ENCODE peak calls at places on chromosome 20, in five cellular contexts. S is stomach, C is endodermal cell, F is heart right ventricle, M is left lung. H is an unnamed sample. For H3K4me1, the result is how much of the 10 kb centered on the place peaks cover.

GRCh38 chr20:59145247-59145925 is 18.2 kb upstream of the ZNF831 start:
- DNase-seq in S (no peak), C (no peak), F (no peak), M (no peak), H (no peak)

GRCh38 chr20:14879020-14879697 is 541.7 kb upstream of the FLRT3 start:
- DNase-seq in S (no peak), C (no peak), F (no peak), M (no peak), H (no peak)

GRCh38 chr20:17873410-17874270 is 95.0 kb downstream of the SNX5 start:
- DNase-seq in S (peak), C (peak), F (peak), M (peak), H (peak)

GRCh38 chr20:15814360-15814759 is 758.9 kb downstream of the KIF16B start:
- DNase-seq in S (no peak), C (no peak), F (no peak), M (no peak), H (no peak)

GRCh38 chr20:34111057-34111711 is 859 bp downstream of the EIF2S2 start:
- DNase-seq in S (no peak), C (no peak), F (no peak), M (peak), H (peak)

GRCh38 chr20:15528386-15529111 is 1044.7 kb downstream of the KIF16B start:
- DNase-seq in S (no peak), C (no peak), F (no peak), M (no peak), H (no peak)

GRCh38 chr20:5652626-5653573 is 97.3 kb upstream of the SHLD1 start:
- DNase-seq in S (no peak), C (no peak), F (no peak), M (no peak), H (no peak)

GRCh38 chr20:43584448-43585138 is 6.1 kb upstream of the IFT52 start:
- DNase-seq in S (no peak), C (no peak), F (no peak), M (no peak), H (no peak)

GRCh38 chr20:5656136-5656535 is 94.1 kb upstream of the SHLD1 start:
- DNase-seq in S (no peak), C (no peak), F (no peak), M (no peak), H (no peak)

GRCh38 chr20:1809121-1809520 is 86.1 kb upstream of the SIRPA start:
- DNase-seq in S (no peak), C (no peak), F (no peak), M (no peak), H (no peak)

GRCh38 chr20:63848003-63848911 is 13.0 kb upstream of the ABHD16B start:
- DNase-seq in S (no peak), C (peak), F (peak), M (no peak), H (no peak)

GRCh38 chr20:10953437-10953836 is 279.6 kb upstream of the JAG1 start:
- DNase-seq in S (no peak), C (no peak), F (no peak), M (no peak), H (no peak)

GRCh38 chr20:4220756-4221155 is 205.4 kb upstream of the RNF24 start:
- DNase-seq in S (no peak), C (no peak), F (no peak), M (no peak), H (no peak)

GRCh38 chr20:25066386-25066785 is 8.4 kb upstream of the ACSS1 start:
- DNase-seq in S (peak), C (no peak), F (no peak), M (peak), H (no peak)

GRCh38 chr20:10271470-10272219 is 53.0 kb downstream of the SNAP25 start:
- DNase-seq in S (no peak), C (no peak), F (no peak), M (no peak), H (no peak)

GRCh38 chr20:58763076-58763475 is 70.5 kb downstream of the NPEPL1 start:
- DNase-seq in S (no peak), C (no peak), F (no peak), M (no peak), H (no peak)

GRCh38 chr20:43477193-43477592 is 19.5 kb downstream of the SRSF6 start:
- DNase-seq in S (no peak), C (peak), F (no peak), M (no peak), H (no peak)

GRCh38 chr20:4067600-4068261 is 52.4 kb upstream of the RNF24 start:
- DNase-seq in S (no peak), C (peak), F (no peak), M (no peak), H (no peak)

GRCh38 chr20:59355242-59355641 is 54.8 kb downstream of the EDN3 start:
- DNase-seq in S (no peak), C (no peak), F (no peak), M (no peak), H (no peak)

GRCh38 chr20:39190666-39191570 is 228.8 kb downstream of the DHX35 start:
- DNase-seq in S (no peak), C (no peak), F (no peak), M (no peak), H (no peak)

GRCh38 chr20:52779125-52779524 is 193.0 kb upstream of the TSHZ2 start:
- DNase-seq in S (no peak), C (no peak), F (no peak), M (no peak), H (no peak)

GRCh38 chr20:57435498-57436222 is 44.5 kb downstream of the RBM38 start:
- DNase-seq in S (peak), C (peak), F (peak), M (peak), H (peak)

GRCh38 chr20:58721951-58722371 is 29.4 kb downstream of the NPEPL1 start:
- DNase-seq in S (peak), C (no peak), F (no peak), M (peak), H (no peak)

GRCh38 chr20:59159091-59159821 is 4.4 kb upstream of the ZNF831 start:
- DNase-seq in S (no peak), C (peak), F (no peak), M (no peak), H (no peak)

GRCh38 chr20:20373046-20373706 is 5.3 kb downstream of the INSM1 start:
- DNase-seq in S (no peak), C (no peak), F (no peak), M (no peak), H (no peak)

GRCh38 chr20:60085551-60086132 is 127.4 kb downstream of the CDH26 start:
- DNase-seq in S (no peak), C (peak), F (no peak), M (no peak), H (no peak)

GRCh38 chr20:7744411-7744810 is 195.8 kb downstream of the HAO1 start:
- DNase-seq in S (no peak), C (no peak), F (no peak), M (no peak), H (no peak)

GRCh38 chr20:25247100-25247665 is 702 bp upstream of the PYGB start:
- DNase-seq in S (peak), C (peak), F (peak), M (peak), H (peak)

GRCh38 chr20:25081065-25081729 is 744 bp downstream of the VSX1 start:
- DNase-seq in S (peak), C (peak), F (no peak), M (no peak), H (no peak)

GRCh38 chr20:59078231-59078630 is 35.6 kb upstream of the PRELID3B start:
- DNase-seq in S (no peak), C (no peak), F (no peak), M (no peak), H (no peak)

GRCh38 chr20:3101737-3102574 is 17.4 kb upstream of the AVP start:
- DNase-seq in S (no peak), C (no peak), F (no peak), M (no peak), H (no peak)

GRCh38 chr20:23946206-23946605 is 42.4 kb downstream of the GGTLC1 start:
- DNase-seq in S (no peak), C (no peak), F (no peak), M (no peak), H (no peak)

GRCh38 chr20:13736792-13737191 is 47.9 kb downstream of the ESF1 start:
- DNase-seq in S (no peak), C (no peak), F (no peak), M (no peak), H (no peak)

GRCh38 chr20:20003088-20003954 is 13.8 kb upstream of the NAA20 start:
- DNase-seq in S (no peak), C (no peak), F (no peak), M (peak), H (no peak)

GRCh38 chr20:46520976-46521579 is 7.7 kb upstream of the ZNF334 start:
- DNase-seq in S (peak), C (peak), F (no peak), M (peak), H (peak)

GRCh38 chr20:62667530-62668440 is 25.5 kb downstream of the SLCO4A1 start:
- DNase-seq in S (no peak), C (no peak), F (no peak), M (no peak), H (no peak)
- H3K4me1 ChIP-seq in S (under half), C (under half), F (under half), M (under half), H (under half)

GRCh38 chr20:44886276-44886671 is 769 bp downstream of the YWHAB start:
- DNase-seq in S (no peak), C (no peak), F (no peak), M (no peak), H (no peak)

GRCh38 chr20:44888226-44889103 is 3.0 kb downstream of the YWHAB start:
- DNase-seq in S (no peak), C (no peak), F (no peak), M (no peak), H (no peak)

GRCh38 chr20:44887466-44887865 is 2.0 kb downstream of the YWHAB start:
- DNase-seq in S (no peak), C (no peak), F (no peak), M (no peak), H (no peak)

GRCh38 chr20:44885392-44886275 is at the start of gene YWHAB:
- DNase-seq in S (peak), C (peak), F (peak), M (peak), H (peak)

GRCh38 chr20:44886828-44887227 is 1.3 kb downstream of the YWHAB start:
- DNase-seq in S (no peak), C (no peak), F (no peak), M (no peak), H (no peak)
- H3K4me3 ChIP-seq in S (peak), C (peak), F (peak), M (peak), H (peak)

GRCh38 chr20:31710423-31711250 is 12.0 kb downstream of the BCL2L1 start:
- DNase-seq in S (peak), C (no peak), F (peak), M (peak), H (no peak)

GRCh38 chr20:31708839-31709534 is 13.7 kb downstream of the BCL2L1 start:
- DNase-seq in S (peak), C (peak), F (no peak), M (no peak), H (no peak)

GRCh38 chr20:31707994-31708744 is 14.5 kb downstream of the BCL2L1 start:
- DNase-seq in S (peak), C (peak), F (peak), M (peak), H (no peak)

GRCh38 chr20:31711416-31712111 is 11.1 kb downstream of the BCL2L1 start:
- DNase-seq in S (no peak), C (no peak), F (no peak), M (no peak), H (no peak)

DNA sequence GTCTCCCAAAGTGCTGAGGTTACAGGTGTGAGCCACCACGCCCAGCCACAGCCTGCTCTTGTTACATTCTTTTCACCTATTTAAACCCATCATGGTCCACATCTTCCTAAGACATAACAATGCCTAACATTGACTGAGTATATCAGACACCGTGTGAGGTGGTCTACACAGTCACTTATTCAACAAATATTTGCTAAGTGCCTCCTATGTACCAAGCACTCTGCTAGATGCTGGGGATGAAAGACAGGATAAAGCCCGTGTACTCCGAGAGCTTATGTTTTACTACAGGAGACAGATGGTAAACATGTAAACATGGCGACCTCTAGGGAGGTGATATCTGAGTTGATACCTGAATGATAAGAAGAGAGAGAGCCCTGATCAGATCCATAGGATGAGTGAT is 12.7 kb downstream of the BCL2L1 start:
- DNase-seq in S (no peak), C (no peak), F (no peak), M (no peak), H (no peak)
- H3K4me1 ChIP-seq in S (half or more), C (under half), F (half or more), M (half or more), H (under half)

GRCh38 chr20:50635676-50636600 is 55.4 kb downstream of the RIPOR3 start:
- DNase-seq in S (peak), C (peak), F (peak), M (peak), H (peak)
- H3K4me3 ChIP-seq in S (peak), C (no peak), F (peak), M (no peak), H (no peak)

GRCh38 chr20:53869466-53870258 is 200.7 kb downstream of the BCAS1 start:
- DNase-seq in S (peak), C (peak), F (no peak), M (peak), H (peak)

GRCh38 chr20:53865905-53866786 is 204.2 kb downstream of the BCAS1 start:
- DNase-seq in S (peak), C (peak), F (no peak), M (peak), H (peak)

GRCh38 chr20:53870426-53871199 is 199.8 kb downstream of the BCAS1 start:
- DNase-seq in S (no peak), C (peak), F (no peak), M (no peak), H (no peak)

GRCh38 chr20:53866787-53867740 is 203.3 kb downstream of the BCAS1 start:
- DNase-seq in S (no peak), C (no peak), F (no peak), M (no peak), H (peak)

GRCh38 chr20:53867741-53868351 is 202.5 kb downstream of the BCAS1 start:
- DNase-seq in S (no peak), C (no peak), F (no peak), M (no peak), H (no peak)
- H3K4me1 ChIP-seq in S (half or more), C (under half), F (under half), M (under half), H (under half)

GRCh38 chr20:48825551-48825885 is 2.3 kb downstream of the PREX1 start:
- DNase-seq in S (no peak), C (no peak), F (no peak), M (no peak), H (no peak)
- H3K4me3 ChIP-seq in S (peak), C (peak), F (peak), M (peak), H (no peak)

GRCh38 chr20:37314099-37314498 is 24.6 kb downstream of the MANBAL start:
- DNase-seq in S (no peak), C (no peak), F (no peak), M (peak), H (no peak)
- H3K4me1 ChIP-seq in S (half or more), C (under half), F (under half), M (under half), H (under half)

GRCh38 chr20:47524385-47524784 is 22.7 kb downstream of the NCOA3 start:
- DNase-seq in S (no peak), C (no peak), F (no peak), M (no peak), H (no peak)
- H3K4me3 ChIP-seq in S (no peak), C (peak), F (no peak), M (no peak), H (no peak)

DNA sequence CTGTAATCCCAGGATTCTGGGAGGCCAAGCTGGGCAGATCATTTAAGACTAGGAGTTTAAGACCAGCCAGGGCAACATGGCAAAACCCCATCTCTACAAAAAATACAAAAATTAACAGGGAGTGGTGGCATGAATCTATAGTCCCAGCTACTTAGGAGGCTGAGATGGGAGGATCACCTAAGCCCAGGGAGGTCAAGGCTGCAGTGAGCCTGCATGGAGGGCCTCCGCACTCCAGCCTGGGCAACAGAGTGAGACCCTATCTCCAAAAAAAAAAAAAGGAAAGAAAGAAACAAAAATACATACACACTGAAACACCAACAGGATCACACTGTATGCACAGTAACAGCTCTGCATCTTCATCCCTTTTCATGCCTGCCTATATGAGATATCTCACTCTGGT is 41.7 kb downstream of the STAU1 start:
- DNase-seq in S (no peak), C (no peak), F (no peak), M (no peak), H (no peak)
- H3K4me1 ChIP-seq in S (under half), C (under half), F (under half), M (under half), H (under half)

GRCh38 chr20:22402990-22403859 is 181.1 kb downstream of the FOXA2 start:
- DNase-seq in S (no peak), C (peak), F (no peak), M (peak), H (no peak)
- H3K4me3 ChIP-seq in S (peak), C (peak), F (peak), M (peak), H (no peak)